ENCODE peak calls at places on chromosomes 13 and 19, in four cellular contexts. One of them, this sample, is unnamed.

GRCh38 chr13:38979891-38980627 is 10.6 kb downstream of the STOML3 start:
- DNase-seq in HEK293T: no peak
- DNase-seq in HepG2: no peak
- DNase-seq in K562: no peak
- DNase-seq in this sample: no peak

GRCh38 chr19:39676004-39676403 is 20.3 kb downstream of the LGALS16 start:
- DNase-seq in HepG2: no peak
- DNase-seq in K562: no peak
- DNase-seq in HEK293T: no peak
- DNase-seq in this sample: no peak

GRCh38 chr13:27953671-27954405 is 15.3 kb downstream of the CDX2 start:
- DNase-seq in HEK293T: peak
- DNase-seq in HepG2: peak
- DNase-seq in K562: peak
- DNase-seq in this sample: peak

GRCh38 chr19:1098177-1099051 is 3.2 kb upstream of the POLR2E start:
- DNase-seq in K562: no peak
- DNase-seq in HepG2: peak
- DNase-seq in HEK293T: no peak
- DNase-seq in this sample: no peak

GRCh38 chr13:79988573-79988972 is 352.4 kb downstream of the SPRY2 start:
- DNase-seq in K562: no peak
- DNase-seq in HEK293T: no peak
- DNase-seq in HepG2: no peak
- DNase-seq in this sample: no peak

GRCh38 chr13:78121459-78122348 is 203.1 kb upstream of the EDNRB start:
- DNase-seq in K562: peak
- DNase-seq in HEK293T: peak
- DNase-seq in HepG2: peak
- DNase-seq in this sample: peak

GRCh38 chr13:79709526-79709925 is 228.6 kb downstream of the NDFIP2 start:
- DNase-seq in HEK293T: no peak
- DNase-seq in HepG2: no peak
- DNase-seq in K562: no peak
- DNase-seq in this sample: no peak

GRCh38 chr19:31002852-31003251 is 346.4 kb downstream of the TSHZ3 start:
- DNase-seq in HepG2: no peak
- DNase-seq in HEK293T: no peak
- DNase-seq in K562: peak
- DNase-seq in this sample: no peak

GRCh38 chr13:45564108-45564507 is 51.4 kb downstream of the ERICH6B start:
- DNase-seq in HepG2: peak
- DNase-seq in HEK293T: no peak
- DNase-seq in K562: no peak
- DNase-seq in this sample: no peak

GRCh38 chr13:56670563-56670962 is 470.2 kb upstream of the PRR20A start:
- DNase-seq in HEK293T: no peak
- DNase-seq in HepG2: no peak
- DNase-seq in K562: no peak
- DNase-seq in this sample: no peak

DNA sequence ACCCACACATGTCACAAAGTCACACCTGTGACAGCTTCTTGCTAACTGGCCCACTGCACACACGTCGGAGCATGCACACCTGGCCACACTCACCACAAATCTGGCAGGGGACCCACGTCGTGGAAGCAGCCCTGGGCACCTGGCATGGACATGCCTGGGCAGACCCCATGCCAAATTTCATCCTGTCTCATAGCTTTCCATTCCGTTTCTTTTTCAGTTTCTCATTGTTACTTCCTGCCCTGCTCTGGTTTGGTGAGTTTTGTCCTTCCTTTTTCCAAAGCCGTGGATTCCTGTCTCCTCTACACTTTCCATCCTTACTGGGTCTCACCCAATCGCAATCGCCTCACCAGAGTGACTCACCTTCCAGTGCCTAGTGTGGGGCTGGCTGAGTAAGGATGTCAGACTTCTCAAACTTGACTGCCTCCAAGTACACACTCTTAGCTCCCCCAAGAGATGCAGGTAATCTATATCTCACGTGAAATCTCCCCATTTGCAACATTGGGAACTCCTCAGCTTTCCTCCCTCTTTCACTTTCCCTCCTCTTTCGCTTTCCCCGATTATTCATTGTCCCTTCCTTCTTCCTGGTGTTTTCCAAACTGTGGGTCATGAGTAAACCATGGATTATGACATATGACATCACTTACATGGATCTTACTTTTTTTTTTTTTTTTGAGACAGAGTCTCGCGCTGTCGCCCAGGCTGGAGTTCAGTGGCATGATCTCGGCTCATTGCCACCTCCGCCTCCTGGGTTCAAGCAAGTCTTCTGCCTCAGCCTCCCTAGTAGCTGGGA is 1.6 kb upstream of the BBC3 start:
- DNase-seq in K562: no peak
- DNase-seq in HepG2: no peak
- DNase-seq in HEK293T: no peak
- DNase-seq in this sample: no peak
- TF ChIP-seq ELF4 in K562: no peak
- TF ChIP-seq ELF4 in HepG2: no peak
- TF ChIP-seq ELF4 in HEK293T: no peak
- TF ChIP-seq ELF4 in this sample: no peak

DNA sequence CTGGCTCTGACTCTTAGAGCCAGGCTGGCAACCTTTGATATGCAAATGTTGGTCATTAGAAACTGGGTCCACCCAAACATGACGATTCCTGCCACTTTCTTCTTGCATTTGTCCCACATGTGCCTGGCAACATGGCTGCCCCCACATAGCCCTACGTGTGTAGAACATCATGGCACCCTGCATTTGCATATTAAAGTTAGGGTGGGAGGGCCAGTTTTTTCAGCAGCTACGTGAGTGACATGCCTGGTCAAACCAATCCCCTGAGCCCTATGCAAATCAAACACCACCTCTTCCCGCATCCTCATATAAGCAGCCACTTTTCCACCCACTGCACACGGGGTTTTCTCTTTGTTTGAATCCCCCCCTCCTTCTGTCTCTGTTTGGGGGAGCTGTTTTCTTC is 95.0 kb downstream of the LIG4 start:
- DNase-seq in K562: no peak
- DNase-seq in HepG2: no peak
- DNase-seq in HEK293T: no peak
- DNase-seq in this sample: peak
- TF ChIP-seq ELF4 in K562: no peak
- TF ChIP-seq ELF4 in HepG2: no peak
- TF ChIP-seq ELF4 in HEK293T: no peak
- TF ChIP-seq ELF4 in this sample: no peak

GRCh38 chr13:29315847-29316246 is 279.6 kb downstream of the SLC7A1 start:
- DNase-seq in HEK293T: no peak
- DNase-seq in HepG2: no peak
- DNase-seq in K562: no peak
- DNase-seq in this sample: no peak

GRCh38 chr13:29310806-29311205 is 284.7 kb downstream of the SLC7A1 start:
- DNase-seq in HEK293T: no peak
- DNase-seq in HepG2: no peak
- DNase-seq in K562: no peak
- DNase-seq in this sample: no peak
- TF ChIP-seq ELF4 in HEK293T: no peak
- TF ChIP-seq ELF4 in HepG2: no peak
- TF ChIP-seq ELF4 in K562: no peak
- TF ChIP-seq ELF4 in this sample: no peak

GRCh38 chr13:20972731-20973130 is 70.2 kb upstream of the XPO4 start:
- DNase-seq in HEK293T: no peak
- DNase-seq in K562: no peak
- DNase-seq in HepG2: no peak
- DNase-seq in this sample: no peak
- TF ChIP-seq ELF4 in HEK293T: no peak
- TF ChIP-seq ELF4 in K562: no peak
- TF ChIP-seq ELF4 in HepG2: no peak
- TF ChIP-seq ELF4 in this sample: no peak

DNA sequence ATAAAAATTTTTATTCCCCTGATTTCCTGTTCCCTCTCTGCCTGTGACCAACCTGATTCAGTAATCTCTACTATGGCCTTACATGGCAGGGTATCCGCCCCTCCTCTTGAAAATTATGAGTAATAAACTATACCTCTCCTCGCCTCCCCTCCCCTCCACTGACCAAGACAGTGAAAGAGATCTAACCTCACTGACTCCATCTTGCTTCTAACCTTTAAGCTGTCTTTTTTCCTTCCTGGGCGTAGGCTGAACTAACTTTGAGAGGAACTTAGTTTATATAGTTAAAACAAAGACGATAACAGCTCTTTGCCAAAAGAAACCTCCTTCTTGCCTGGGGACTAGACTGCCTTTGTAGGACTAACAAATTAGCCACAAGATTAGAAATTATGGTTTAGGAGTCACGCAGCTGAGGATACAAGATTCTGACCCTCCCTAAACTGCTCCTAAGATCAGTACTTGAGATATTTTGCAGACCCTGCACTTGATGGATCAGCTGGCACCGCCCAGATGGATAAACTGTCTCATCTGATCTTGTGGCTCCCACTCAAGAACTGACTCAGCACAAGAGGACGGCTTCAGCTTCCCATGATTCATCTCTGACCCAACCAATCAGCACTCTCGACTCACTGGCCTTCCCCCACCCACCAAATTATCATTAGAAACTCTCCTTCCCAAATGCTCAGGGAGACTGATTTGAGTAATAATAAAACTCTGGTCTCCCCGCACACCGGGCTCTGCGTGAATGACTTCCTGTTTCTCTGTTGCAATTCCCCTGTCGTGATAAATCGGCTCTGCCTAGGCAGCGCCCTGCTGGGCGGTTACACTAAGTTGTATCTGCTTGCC is 187.1 kb downstream of the TDRD3 start:
- DNase-seq in HEK293T: no peak
- DNase-seq in HepG2: no peak
- DNase-seq in K562: peak
- DNase-seq in this sample: peak
- TF ChIP-seq ELF4 in HEK293T: no peak
- TF ChIP-seq ELF4 in HepG2: no peak
- TF ChIP-seq ELF4 in K562: peak
- TF ChIP-seq ELF4 in this sample: no peak

GRCh38 chr19:51020988-51021651 is 1.6 kb upstream of the KLK10 start:
- DNase-seq in HEK293T: peak
- DNase-seq in HepG2: peak
- DNase-seq in K562: peak
- DNase-seq in this sample: no peak
- TF ChIP-seq ELF4 in HEK293T: no peak
- TF ChIP-seq ELF4 in HepG2: no peak
- TF ChIP-seq ELF4 in K562: no peak
- TF ChIP-seq ELF4 in this sample: no peak

DNA sequence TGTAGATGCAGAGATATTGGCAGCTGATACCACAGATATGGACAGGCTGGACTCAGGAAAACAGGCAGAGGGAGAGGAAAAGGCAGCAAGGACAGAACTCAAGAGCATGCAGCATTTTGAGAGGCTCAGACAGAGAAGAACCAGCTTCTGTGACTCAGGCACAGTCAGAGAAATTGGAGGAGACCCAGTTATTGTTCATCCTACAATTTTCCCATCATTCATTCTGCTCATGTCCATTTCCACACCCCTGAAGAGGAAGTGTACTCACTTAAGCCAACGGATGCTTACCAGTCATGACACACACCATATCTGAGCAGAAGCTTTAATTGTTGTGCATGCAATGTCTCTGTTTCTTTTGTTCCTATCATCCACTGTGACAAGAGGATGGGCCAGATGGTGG is 359.8 kb upstream of the HTR2A start:
- DNase-seq in HepG2: no peak
- DNase-seq in K562: no peak
- DNase-seq in HEK293T: no peak
- DNase-seq in this sample: no peak
- TF ChIP-seq ELF4 in HepG2: no peak
- TF ChIP-seq ELF4 in K562: no peak
- TF ChIP-seq ELF4 in HEK293T: no peak
- TF ChIP-seq ELF4 in this sample: no peak

GRCh38 chr19:43422689-43423066 is 8.0 kb downstream of the TEX101 start:
- DNase-seq in HEK293T: no peak
- DNase-seq in HepG2: no peak
- DNase-seq in K562: no peak
- DNase-seq in this sample: no peak

GRCh38 chr19:43429395-43429794 is 14.7 kb downstream of the TEX101 start:
- DNase-seq in K562: no peak
- DNase-seq in HEK293T: no peak
- DNase-seq in HepG2: no peak
- DNase-seq in this sample: no peak

GRCh38 chr19:43422000-43422688 is 7.5 kb downstream of the TEX101 start:
- DNase-seq in HEK293T: no peak
- DNase-seq in HepG2: no peak
- DNase-seq in K562: no peak
- DNase-seq in this sample: no peak

GRCh38 chr19:43423779-43424178 is 9.1 kb downstream of the TEX101 start:
- DNase-seq in HEK293T: no peak
- DNase-seq in K562: no peak
- DNase-seq in HepG2: no peak
- DNase-seq in this sample: no peak

GRCh38 chr19:43425567-43426392 is 11.1 kb downstream of the TEX101 start:
- DNase-seq in HEK293T: peak
- DNase-seq in K562: peak
- DNase-seq in HepG2: no peak
- DNase-seq in this sample: no peak
- TF ChIP-seq ELF4 in HEK293T: no peak
- TF ChIP-seq ELF4 in K562: no peak
- TF ChIP-seq ELF4 in HepG2: no peak
- TF ChIP-seq ELF4 in this sample: no peak

This sample was measured in WTC11.